ENCODE peak calls at places on chromosome 5, in seven cellular contexts. N is left ventricle myocardium inferior, F is AG10803, W is dorsolateral prefrontal cortex, P is brain microvascular endothelial cell, O is H9, V is neural crest cell. T is an unnamed sample.

GRCh38 chr5:169637085-169637855 is at the start of gene DOCK2:
- DNase-seq in P (no peak), V (no peak), W (no peak), O (peak; percentile 50), N (peak; percentile 63), F (no peak), T (no peak)

GRCh38 chr5:21654-22233 is 70.2 kb upstream of the PLEKHG4B start:
- DNase-seq in V (no peak), O (no peak), W (no peak), F (peak; percentile 31), N (no peak), P (no peak), T (peak; percentile 42)

GRCh38 chr5:124580512-124580911 is 165.9 kb downstream of the ZNF608 start:
- DNase-seq in W (no peak), P (no peak), F (no peak), O (no peak), N (no peak), V (no peak), T (no peak)

GRCh38 chr5:16548812-16549211 is 68.0 kb downstream of the RETREG1 start:
- DNase-seq in F (no peak), N (no peak), V (no peak), W (no peak), O (no peak), P (no peak), T (no peak)

GRCh38 chr5:7668161-7668560 is 182.8 kb downstream of the CFAP90 start:
- DNase-seq in P (no peak), W (no peak), O (no peak), V (no peak), N (no peak), F (no peak), T (no peak)

GRCh38 chr5:37932450-37932849 is 92.6 kb upstream of the GDNF start:
- DNase-seq in N (peak; percentile 28), F (no peak), P (no peak), V (no peak), W (no peak), O (no peak), T (no peak)

GRCh38 chr5:17024686-17025180 is 88.6 kb upstream of the MYO10 start:
- DNase-seq in F (peak; percentile 45), O (no peak), W (no peak), N (no peak), V (no peak), P (peak; percentile 41), T (peak; percentile 60)

GRCh38 chr5:83644301-83644700 is 76.4 kb downstream of the HAPLN1 start:
- DNase-seq in N (no peak), P (no peak), W (no peak), F (no peak), V (no peak), O (no peak), T (no peak)

GRCh38 chr5:5271606-5272321 is 131.6 kb downstream of the ADAMTS16 start:
- DNase-seq in F (peak; percentile 3), P (peak; percentile 66), N (no peak), W (no peak), V (no peak), O (no peak), T (peak; percentile 15)

GRCh38 chr5:334903-335739 is 13.6 kb downstream of the AHRR start:
- DNase-seq in F (no peak), N (no peak), P (no peak), W (no peak), O (no peak), V (no peak), T (no peak)

GRCh38 chr5:43396762-43397304 is 15.4 kb downstream of the CCL28 start:
- DNase-seq in O (peak; percentile 35), N (peak; percentile 30), F (peak; percentile 5), V (no peak), P (no peak), W (no peak), T (no peak)

GRCh38 chr5:77444356-77444755 is 47.8 kb downstream of the WDR41 start:
- DNase-seq in O (no peak), F (peak; percentile 64), W (no peak), P (no peak), V (no peak), N (no peak), T (peak; percentile 49)

GRCh38 chr5:65078331-65078730 is 309.6 kb downstream of the CWC27 start:
- DNase-seq in V (no peak), F (peak; percentile 12), N (no peak), W (no peak), O (no peak), P (peak; percentile 13), T (no peak)

GRCh38 chr5:65075623-65076250 is 307.0 kb downstream of the CWC27 start:
- DNase-seq in P (no peak), N (no peak), V (no peak), O (no peak), W (no peak), F (no peak), T (no peak)

GRCh38 chr5:65072836-65073620 is 304.3 kb downstream of the CWC27 start:
- DNase-seq in V (no peak), N (no peak), W (no peak), O (no peak), P (peak; percentile 36), F (peak; percentile 48), T (no peak)

GRCh38 chr5:65077653-65078052 is 308.9 kb downstream of the CWC27 start:
- DNase-seq in W (no peak), N (no peak), O (no peak), V (no peak), F (no peak), P (no peak), T (no peak)

GRCh38 chr5:65076251-65076869 is 307.6 kb downstream of the CWC27 start:
- DNase-seq in W (no peak), F (peak; percentile 64), P (peak; percentile 48), O (peak; percentile 64), N (peak; percentile 23), V (no peak), T (peak; percentile 38)
- TF ChIP-seq CTCF in W (no peak), F (peak; percentile 26), P (peak; percentile 51), O (peak; percentile 41), N (peak; percentile 39), V (no peak), T (peak; percentile 60)

GRCh38 chr5:132905938-132906337 is 32.5 kb downstream of the LEAP2 start:
- DNase-seq in V (no peak), P (no peak), N (no peak), F (peak; percentile 62), O (no peak), W (no peak), T (no peak)
- TF ChIP-seq CTCF in V (peak; percentile 33), P (no peak), N (peak; percentile 13), F (peak; percentile 25), O (peak; percentile 24), W (peak; percentile 8), T (peak; percentile 52)

GRCh38 chr5:35657877-35658276 is 40.2 kb downstream of the SPEF2 start:
- DNase-seq in N (no peak), V (no peak), W (no peak), O (no peak), F (no peak), P (no peak), T (no peak)
- TF ChIP-seq CTCF in N (no peak), V (no peak), W (no peak), O (no peak), F (no peak), P (no peak), T (no peak)

GRCh38 chr5:61638476-61638875 is 306.4 kb downstream of the ZSWIM6 start:
- DNase-seq in V (no peak), W (no peak), P (no peak), F (no peak), N (peak; percentile 53), O (no peak), T (no peak)

GRCh38 chr5:61637566-61637965 is 305.5 kb downstream of the ZSWIM6 start:
- DNase-seq in N (no peak), P (no peak), O (peak; percentile 43), V (peak; percentile 53), W (no peak), F (no peak), T (no peak)

GRCh38 chr5:61640631-61641030 is 308.6 kb downstream of the ZSWIM6 start:
- DNase-seq in P (no peak), F (no peak), V (no peak), N (no peak), O (no peak), W (no peak), T (no peak)

GRCh38 chr5:61641748-61642565 is 309.9 kb downstream of the ZSWIM6 start:
- DNase-seq in W (no peak), V (no peak), N (no peak), P (no peak), F (peak; percentile 23), O (no peak), T (no peak)
- TF ChIP-seq CTCF in W (no peak), V (no peak), N (peak; percentile 35), P (peak; percentile 31), F (peak; percentile 46), O (no peak), T (peak; percentile 59)